ENCODE peak calls at places on chromosomes 4 and X, in four cellular contexts. H is sigmoid colon, V is esophagus squamous epithelium, D is progenitor cell of endocrine pancreas. U is an unnamed sample.

GRCh38 chr4:187417761-187418160 is 577.8 kb upstream of the ZFP42 start:
- DNase-seq in D (no peak), H (no peak), V (no peak), U (no peak)

GRCh38 chr4:17018013-17018412 is 119.6 kb upstream of the LDB2 start:
- DNase-seq in D (no peak), V (no peak), H (no peak), U (no peak)

GRCh38 chr4:152991361-152991760 is 55.2 kb downstream of the FHDC1 start:
- DNase-seq in V (no peak), D (no peak), H (no peak), U (no peak)

GRCh38 chrX:50814701-50815476 is 895 bp upstream of the SHROOM4 start:
- DNase-seq in V (no peak), H (no peak), D (no peak), U (no peak)

GRCh38 chr4:7691992-7692391 is 247.7 kb downstream of the AFAP1 start:
- DNase-seq in V (no peak), H (no peak), D (no peak), U (no peak)

GRCh38 chrX:46208225-46208854 is 336.9 kb downstream of the ZNF674 start:
- DNase-seq in H (no peak), V (no peak), D (no peak), U (no peak)

GRCh38 chr4:147479817-147480216 is 1.1 kb upstream of the EDNRA start:
- DNase-seq in D (no peak), V (no peak), H (no peak), U (no peak)

GRCh38 chr4:30821275-30821674 is 101.1 kb downstream of the PCDH7 start:
- DNase-seq in V (no peak), D (no peak), H (no peak), U (no peak)

GRCh38 chrX:114798902-114799301 is 215.0 kb downstream of the HTR2C start:
- DNase-seq in V (no peak), D (no peak), H (no peak), U (no peak)

GRCh38 chr4:11338990-11339782 is 89.5 kb downstream of the HS3ST1 start:
- DNase-seq in D (no peak), V (no peak), H (no peak), U (no peak)

GRCh38 chr4:47031011-47031678 is at the start of gene GABRB1:
- DNase-seq in V (no peak), H (peak), D (peak), U (no peak)

GRCh38 chrX:105460366-105460765 is 239.9 kb upstream of the TEX13A start:
- DNase-seq in V (no peak), D (no peak), H (no peak), U (no peak)

GRCh38 chr4:88054229-88054628 is 46.8 kb downstream of the PKD2 start:
- DNase-seq in D (no peak), H (no peak), V (no peak), U (no peak)

GRCh38 chr4:118683513-118683912 is 1.7 kb upstream of the METTL14 start:
- DNase-seq in D (no peak), H (no peak), V (no peak), U (no peak)

GRCh38 chr4:114087596-114088230 is 108.3 kb upstream of the ARSJ start:
- DNase-seq in V (no peak), D (no peak), H (no peak), U (no peak)

GRCh38 chrX:2425281-2426071 is 75.3 kb downstream of the DHRSX start:
- DNase-seq in V (no peak), H (no peak), D (no peak), U (no peak)

GRCh38 chr4:123397276-123398150 is 918 bp downstream of the SPRY1 start:
- DNase-seq in D (peak), H (peak), V (no peak), U (no peak)

GRCh38 chr4:185950891-185951290 is 118.1 kb upstream of the TLR3 start:
- DNase-seq in V (no peak), D (no peak), H (no peak), U (no peak)

GRCh38 chrX:36963069-36963808 is 44.9 kb upstream of the FAM47C start:
- DNase-seq in V (no peak), D (no peak), H (no peak), U (no peak)

GRCh38 chr4:182231503-182231902 is 11.7 kb upstream of the TENM3 start:
- DNase-seq in D (no peak), H (no peak), V (no peak), U (no peak)

GRCh38 chrX:38305971-38306370 is 21.3 kb downstream of the RPGR start:
- DNase-seq in V (no peak), D (no peak), H (no peak), U (no peak)

GRCh38 chr4:13546855-13547562 is 2.7 kb upstream of the NKX3-2 start:
- DNase-seq in D (no peak), V (no peak), H (peak), U (no peak)

GRCh38 chrX:48826135-48826875 is at the start of gene ERAS:
- DNase-seq in H (no peak), D (no peak), V (no peak), U (no peak)

GRCh38 chr4:2412534-2412884 is 5.9 kb downstream of the ZFYVE28 start:
- DNase-seq in V (no peak), H (no peak), D (no peak), U (no peak)

GRCh38 chr4:142021761-142022160 is 385.4 kb downstream of the IL15 start:
- DNase-seq in V (no peak), H (no peak), D (no peak), U (no peak)

GRCh38 chr4:74039065-74039763 is 725 bp upstream of the CXCL3 start:
- DNase-seq in H (no peak), D (no peak), V (no peak), U (no peak)

GRCh38 chrX:118727686-118728339 is 407 bp downstream of the IL13RA1 start:
- DNase-seq in D (no peak), V (no peak), H (no peak), U (no peak)

GRCh38 chr4:38466401-38466800 is 197.6 kb upstream of the KLF3 start:
- DNase-seq in D (no peak), H (no peak), V (no peak), U (no peak)

GRCh38 chr4:64538219-64538618 is 129.0 kb upstream of the TECRL start:
- DNase-seq in D (no peak), V (no peak), H (no peak), U (no peak)

GRCh38 chr4:76377922-76378321 is 43.0 kb downstream of the CCDC158 start:
- DNase-seq in D (peak), H (no peak), V (no peak), U (no peak)

GRCh38 chrX:53678667-53679066 is 7.9 kb downstream of the HUWE1 start:
- DNase-seq in V (no peak), D (no peak), H (no peak), U (no peak)

GRCh38 chr4:39657465-39657864 is 18.8 kb upstream of the SMIM14 start:
- DNase-seq in V (no peak), H (no peak), D (no peak), U (no peak)

GRCh38 chr4:39660045-39660444 is 21.4 kb upstream of the SMIM14 start:
- DNase-seq in D (no peak), V (no peak), H (no peak), U (no peak)

GRCh38 chr4:39655866-39656265 is 17.2 kb upstream of the SMIM14 start:
- DNase-seq in D (no peak), H (peak), V (no peak), U (no peak)

GRCh38 chr4:39660757-39661156 is 22.1 kb upstream of the SMIM14 start:
- DNase-seq in D (no peak), H (no peak), V (no peak), U (no peak)

GRCh38 chr4:39658756-39659155 is 20.1 kb upstream of the SMIM14 start:
- DNase-seq in D (no peak), H (no peak), V (no peak), U (no peak)
- TF ChIP-seq CTCF in D (no peak), H (no peak), V (no peak), U (no peak)

DNA sequence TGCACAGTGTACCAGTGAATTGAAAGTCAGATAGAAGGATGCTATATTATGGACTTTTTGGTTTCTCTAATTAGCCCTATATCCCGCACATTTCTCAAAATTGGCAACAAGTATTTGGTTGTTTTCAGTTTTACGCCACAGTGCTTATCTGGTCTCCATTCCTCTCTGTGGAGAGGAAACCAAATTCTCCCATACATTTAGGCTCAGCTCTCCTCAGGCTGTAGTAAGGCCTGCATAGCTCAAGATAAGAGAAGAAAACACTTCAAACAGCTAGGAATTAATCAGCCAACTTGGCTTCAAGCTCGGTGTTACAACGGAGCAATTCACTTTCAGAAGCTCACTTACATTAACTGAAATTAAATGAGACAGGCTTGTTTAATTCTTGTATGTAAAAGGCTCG is 263.2 kb downstream of the PDHA2 start:
- DNase-seq in V (no peak), H (no peak), D (no peak), U (no peak)
- TF ChIP-seq CTCF in V (no peak), H (no peak), D (no peak), U (no peak)

GRCh38 chrX:26649534-26649933 is 433.6 kb downstream of the MAGEB5 start:
- DNase-seq in H (no peak), D (no peak), V (no peak), U (no peak)
- TF ChIP-seq CTCF in H (no peak), D (peak), V (no peak), U (peak)

GRCh38 chr4:183790661-183791060 is 114.4 kb upstream of the STOX2 start:
- DNase-seq in D (no peak), H (no peak), V (no peak), U (no peak)
- TF ChIP-seq CTCF in D (no peak), H (no peak), V (no peak), U (no peak)

DNA sequence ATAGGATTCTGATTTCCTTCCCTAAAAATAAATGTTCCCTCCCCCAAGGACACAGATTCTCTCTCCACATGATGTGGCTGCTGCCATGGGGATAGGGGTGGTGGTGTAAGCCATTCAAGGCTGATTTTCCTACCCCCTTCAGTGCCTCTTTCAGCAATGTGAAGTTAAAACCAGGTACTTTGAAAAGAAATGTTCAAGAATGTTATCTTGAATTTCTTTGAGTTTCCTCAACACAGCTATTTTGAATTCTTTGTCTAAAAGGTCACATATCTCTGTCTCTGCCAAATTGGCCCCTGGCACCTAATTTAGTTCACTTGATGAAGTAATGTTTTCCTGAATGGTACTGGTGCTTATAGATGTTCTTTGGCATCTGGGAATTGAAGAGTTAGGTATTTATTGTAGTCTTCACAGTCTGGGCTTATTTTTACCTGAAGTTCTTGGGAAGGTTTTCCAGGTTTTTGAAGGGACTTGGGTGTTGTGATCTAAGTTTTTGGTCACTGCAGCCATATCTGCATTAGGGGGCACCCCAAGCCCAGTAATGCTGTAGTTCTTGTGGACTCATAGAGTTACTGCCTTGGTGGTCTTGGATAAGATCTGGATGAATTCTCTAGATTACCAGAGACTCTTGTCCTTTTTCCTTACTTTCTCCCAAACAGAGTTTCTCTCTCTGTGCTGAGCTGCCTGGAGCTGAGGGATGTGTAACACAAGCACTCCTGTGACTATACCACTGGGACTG is 7.6 kb upstream of the DIPK2B start:
- DNase-seq in V (no peak), D (no peak), H (no peak), U (no peak)
- TF ChIP-seq CTCF in V (no peak), D (no peak), H (no peak), U (no peak)

GRCh38 chr4:53592686-53593641 is 1.7 kb upstream of the LNX1 start:
- DNase-seq in H (no peak), D (peak), V (no peak), U (no peak)

GRCh38 chr4:53589511-53589910 is 1.8 kb downstream of the LNX1 start:
- DNase-seq in H (no peak), V (no peak), D (no peak), U (no peak)

GRCh38 chr4:53592128-53592527 is 842 bp upstream of the LNX1 start:
- DNase-seq in D (no peak), V (no peak), H (no peak), U (no peak)

GRCh38 chr4:53593765-53594164 is 2.5 kb upstream of the LNX1 start:
- DNase-seq in H (no peak), V (no peak), D (no peak), U (no peak)

GRCh38 chr4:53591372-53591892 is at the start of gene LNX1:
- DNase-seq in D (peak), H (no peak), V (peak), U (no peak)
- TF ChIP-seq CTCF in D (peak), H (no peak), V (peak), U (no peak)

DNA sequence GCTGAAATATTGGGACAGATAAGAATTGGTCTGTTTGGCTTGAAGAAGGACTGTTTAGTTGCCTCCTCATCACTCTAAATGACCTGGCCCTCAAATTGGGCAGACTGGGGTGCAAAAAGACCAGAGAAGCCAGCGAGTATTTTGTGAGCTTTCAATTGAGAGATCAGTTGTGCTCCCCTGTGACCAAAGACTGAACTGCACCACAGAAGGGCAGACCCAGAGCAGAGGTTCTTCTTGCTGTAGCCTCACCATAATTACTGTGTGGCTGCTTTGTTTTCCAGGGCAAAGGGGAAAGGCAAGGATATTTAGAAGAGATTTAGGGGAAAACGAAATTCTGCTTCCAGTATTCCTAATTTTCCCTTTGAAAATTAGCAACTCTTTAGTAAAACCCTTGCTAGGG is 104.0 kb upstream of the MBNL3 start:
- DNase-seq in V (no peak), H (no peak), D (no peak), U (no peak)
- TF ChIP-seq CTCF in V (peak), H (no peak), D (peak), U (no peak)